ENCODE peak calls at places on chromosomes 5 and 9, in seven cellular contexts. T is vagina, X is ELR, U is sciatic nerve, M is HuH-7, H is mucosa of gallbladder, S is HS-27A. B is an unnamed sample.

GRCh38 chr9:128027705-128028104 is 39.4 kb downstream of the NAIF1 start:
- DNase-seq in T (no peak), X (no peak), U (no peak), M (no peak), H (no peak), S (no peak), B (no peak)

GRCh38 chr9:134955801-134956200 is 38.1 kb upstream of the FCN1 start:
- DNase-seq in T (no peak), X (no peak), U (peak; percentile 37), M (no peak), H (no peak), S (no peak), B (no peak)

GRCh38 chr9:81082251-81082650 is 607.1 kb downstream of the TLE1 start:
- DNase-seq in T (no peak), X (no peak), U (no peak), M (no peak), H (no peak), S (no peak), B (no peak)

GRCh38 chr9:36487482-36488321 is 85.0 kb upstream of the MELK start:
- DNase-seq in T (no peak), X (peak; percentile 92), U (peak; percentile 93), M (peak; percentile 94), H (peak; percentile 91), S (peak; percentile 67), B (peak; percentile 93)

GRCh38 chr5:61702784-61703183 is 370.7 kb downstream of the ZSWIM6 start:
- DNase-seq in T (no peak), X (no peak), U (no peak), M (no peak), H (no peak), S (no peak), B (no peak)

GRCh38 chr9:98031935-98032334 is 24.6 kb upstream of the NANS start:
- DNase-seq in T (no peak), X (peak; percentile 85), U (no peak), M (no peak), H (no peak), S (no peak), B (no peak)

GRCh38 chr5:36242534-36243144 is 914 bp upstream of the NADK2 start:
- DNase-seq in T (no peak), X (no peak), U (peak; percentile 57), M (peak; percentile 34), H (no peak), S (no peak), B (no peak)

GRCh38 chr5:150623152-150623877 is 17.1 kb upstream of the SYNPO start:
- DNase-seq in T (no peak), X (no peak), U (no peak), M (no peak), H (no peak), S (no peak), B (no peak)

GRCh38 chr5:35308391-35308790 is 78.1 kb upstream of the PRLR start:
- DNase-seq in T (no peak), X (no peak), U (no peak), M (no peak), H (no peak), S (no peak), B (peak; percentile 36)

GRCh38 chr5:107672212-107673105 is 1.7 kb upstream of the EFNA5 start:
- DNase-seq in T (no peak), X (peak; percentile 92), U (peak; percentile 79), M (peak; percentile 91), H (peak; percentile 91), S (peak; percentile 66), B (peak; percentile 98)

GRCh38 chr5:38046093-38046492 is 206.3 kb upstream of the GDNF start:
- DNase-seq in T (no peak), X (no peak), U (no peak), M (no peak), H (no peak), S (no peak), B (no peak)

GRCh38 chr9:103991698-103992097 is 102.4 kb upstream of the SMC2 start:
- DNase-seq in T (no peak), X (peak; percentile 12), U (no peak), M (no peak), H (no peak), S (no peak), B (no peak)

GRCh38 chr9:573551-574410 is 267.7 kb upstream of the DMRT1 start:
- DNase-seq in T (no peak), X (no peak), U (no peak), M (peak; percentile 34), H (no peak), S (no peak), B (peak; percentile 38)

GRCh38 chr9:21334969-21335632 is at the start of gene KLHL9:
- DNase-seq in T (no peak), X (peak; percentile 93), U (peak; percentile 96), M (peak; percentile 87), H (peak; percentile 93), S (peak; percentile 52), B (peak; percentile 91)

GRCh38 chr5:172640822-172641358 is at the start of gene NEURL1B:
- DNase-seq in T (no peak), X (peak; percentile 72), U (peak; percentile 87), M (peak; percentile 95), H (peak; percentile 67), S (peak; percentile 5), B (peak; percentile 77)

GRCh38 chr9:111016046-111017026 is 21.9 kb downstream of the LPAR1 start:
- DNase-seq in T (no peak), X (no peak), U (no peak), M (no peak), H (no peak), S (no peak), B (no peak)

GRCh38 chr9:110058304-110058953 is 149.5 kb downstream of the C9orf152 start:
- DNase-seq in T (no peak), X (peak; percentile 73), U (no peak), M (peak; percentile 82), H (peak; percentile 53), S (no peak), B (peak; percentile 79)

GRCh38 chr5:131974956-131975726 is 29.7 kb upstream of the MEIKIN start:
- DNase-seq in T (peak; percentile 90), X (no peak), U (no peak), M (no peak), H (peak; percentile 9), S (no peak), B (peak; percentile 47)

GRCh38 chr5:115284021-115284420 is 12.4 kb downstream of the CCDC112 start:
- DNase-seq in T (no peak), X (no peak), U (no peak), M (no peak), H (no peak), S (no peak), B (no peak)

GRCh38 chr5:14171621-14172020 is 28.5 kb downstream of the TRIO start:
- DNase-seq in T (no peak), X (no peak), U (no peak), M (no peak), H (no peak), S (no peak), B (no peak)

GRCh38 chr5:53037141-53037859 is 48.1 kb downstream of the ITGA2 start:
- DNase-seq in T (no peak), X (peak; percentile 93), U (no peak), M (no peak), H (no peak), S (no peak), B (no peak)

GRCh38 chr5:9197881-9198260 is 348.0 kb downstream of the SEMA5A start:
- DNase-seq in T (no peak), X (peak; percentile 79), U (no peak), M (no peak), H (no peak), S (no peak), B (no peak)

GRCh38 chr5:150400327-150401075 is 12.2 kb downstream of the CD74 start:
- DNase-seq in T (no peak), X (no peak), U (no peak), M (no peak), H (no peak), S (no peak), B (no peak)

GRCh38 chr5:73295447-73295846 is 122.5 kb downstream of the TMEM174 start:
- DNase-seq in T (no peak), X (no peak), U (no peak), M (no peak), H (no peak), S (no peak), B (no peak)

GRCh38 chr9:69671291-69671903 is 774 bp downstream of the APBA1 start:
- DNase-seq in T (no peak), X (no peak), U (peak; percentile 57), M (no peak), H (peak; percentile 29), S (no peak), B (no peak)

GRCh38 chr5:33637011-33637410 is 196.2 kb downstream of the TARS1 start:
- DNase-seq in T (no peak), X (no peak), U (no peak), M (no peak), H (no peak), S (no peak), B (no peak)

GRCh38 chr9:21685502-21685901 is 116.9 kb upstream of the MTAP start:
- DNase-seq in T (no peak), X (no peak), U (no peak), M (no peak), H (no peak), S (no peak), B (no peak)

GRCh38 chr9:137001857-137002645 is 5.7 kb upstream of the CLIC3 start:
- DNase-seq in T (no peak), X (no peak), U (no peak), M (no peak), H (no peak), S (no peak), B (no peak)

GRCh38 chr9:113614843-113615648 is 151.5 kb downstream of the RGS3 start:
- DNase-seq in T (no peak), X (no peak), U (peak; percentile 86), M (no peak), H (peak; percentile 46), S (no peak), B (peak; percentile 25)

GRCh38 chr9:90774682-90775081 is 26.9 kb upstream of the SYK start:
- DNase-seq in T (no peak), X (no peak), U (no peak), M (no peak), H (no peak), S (no peak), B (no peak)

GRCh38 chr5:148202531-148203092 is at the start of gene SPINK6:
- DNase-seq in T (no peak), X (no peak), U (no peak), M (no peak), H (no peak), S (no peak), B (no peak)

GRCh38 chr9:86723351-86723750 is 224.0 kb downstream of the GAS1 start:
- DNase-seq in T (no peak), X (no peak), U (no peak), M (no peak), H (no peak), S (no peak), B (no peak)